ENCODE peak calls at places on chromosomes 3 and 15, in ten cellular contexts. L is stimulated activated CD4-positive, alpha-beta T cell treated with anti-CD3 and anti-CD28 coated beads, TNF-alpha, amount 100 ng/mL, for 24 hours; R is left cardiac atrium; W is pancreas; T is HT1080; B is mesothelial cell of epicardium; E is iPS DF 6.9; G is MM.1S; S is GM04504; H is mucosa of descending colon. M is an unnamed sample.

GRCh38 chr3:188950006-188950405 is 221.8 kb upstream of the TPRG1 start:
- DNase-seq in L (no peak), R (no peak), W (no peak), T (no peak), B (no peak), E (no peak), G (no peak), S (no peak), H (no peak), M (no peak)

GRCh38 chr3:99962703-99963102 is 145.0 kb downstream of the CMSS1 start:
- DNase-seq in L (no peak), R (no peak), W (no peak), T (peak), B (no peak), E (no peak), G (no peak), S (peak), H (no peak), M (no peak)

GRCh38 chr3:17874630-17875029 is 132.2 kb upstream of the TBC1D5 start:
- DNase-seq in L (no peak), R (no peak), W (no peak), T (no peak), B (no peak), E (no peak), G (no peak), S (no peak), H (no peak), M (no peak)

GRCh38 chr15:68492855-68493254 is 60.9 kb upstream of the ITGA11 start:
- DNase-seq in L (no peak), R (no peak), W (no peak), T (peak), B (no peak), E (no peak), G (no peak), S (no peak), H (no peak), M (no peak)

GRCh38 chr3:72591522-72592421 is 256.5 kb downstream of the SHQ1 start:
- DNase-seq in L (no peak), R (peak), W (no peak), T (peak), B (no peak), E (no peak), G (no peak), S (peak), H (peak), M (no peak)

GRCh38 chr3:134900482-134900881 is 105.4 kb downstream of the EPHB1 start:
- DNase-seq in L (no peak), R (no peak), W (no peak), T (no peak), B (no peak), E (no peak), G (no peak), S (no peak), H (no peak), M (no peak)

GRCh38 chr3:8307545-8308110 is 194.0 kb upstream of the LMCD1 start:
- DNase-seq in L (no peak), R (no peak), W (no peak), T (no peak), B (no peak), E (no peak), G (no peak), S (no peak), H (no peak), M (peak)

GRCh38 chr15:45948226-45948625 is 313.4 kb downstream of the SQOR start:
- DNase-seq in L (no peak), R (no peak), W (no peak), T (no peak), B (no peak), E (no peak), G (peak), S (no peak), H (no peak), M (no peak)

GRCh38 chr15:66898656-66899402 is 166.6 kb upstream of the SMAD3 start:
- DNase-seq in L (no peak), R (no peak), W (no peak), T (no peak), B (no peak), E (no peak), G (no peak), S (no peak), H (no peak), M (no peak)

GRCh38 chr3:98568402-98568801 is 25.0 kb downstream of the CPOX start:
- DNase-seq in L (no peak), R (no peak), W (no peak), T (no peak), B (no peak), E (no peak), G (no peak), S (no peak), H (no peak), M (no peak)

GRCh38 chr3:52679139-52679538 is 6.6 kb downstream of the PBRM1 start:
- DNase-seq in L (no peak), R (no peak), W (no peak), T (no peak), B (no peak), E (no peak), G (no peak), S (no peak), H (no peak), M (no peak)

GRCh38 chr15:31292391-31293020 is 34.1 kb upstream of the KLF13 start:
- DNase-seq in L (no peak), R (no peak), W (no peak), T (peak), B (no peak), E (no peak), G (no peak), S (no peak), H (no peak), M (peak)

GRCh38 chr3:14625443-14625842 is 26.1 kb upstream of the CCDC174 start:
- DNase-seq in L (no peak), R (no peak), W (no peak), T (no peak), B (no peak), E (no peak), G (no peak), S (no peak), H (no peak), M (no peak)

GRCh38 chr3:87191641-87192040 is 35.5 kb upstream of the CHMP2B start:
- DNase-seq in L (no peak), R (no peak), W (no peak), T (no peak), B (no peak), E (no peak), G (no peak), S (no peak), H (no peak), M (no peak)

GRCh38 chr15:76199106-76200082 is 111.9 kb downstream of the ETFA start:
- DNase-seq in L (no peak), R (peak), W (no peak), T (peak), B (no peak), E (no peak), G (no peak), S (peak), H (no peak), M (no peak)

GRCh38 chr3:182257361-182257760 is 535.9 kb upstream of the ATP11B start:
- DNase-seq in L (no peak), R (no peak), W (no peak), T (no peak), B (no peak), E (no peak), G (no peak), S (no peak), H (no peak), M (no peak)

GRCh38 chr3:47685037-47685436 is 96.7 kb downstream of the SMARCC1 start:
- DNase-seq in L (no peak), R (no peak), W (no peak), T (peak), B (no peak), E (no peak), G (no peak), S (no peak), H (no peak), M (no peak)

GRCh38 chr3:38992117-38992779 is 59.5 kb downstream of the SCN11A start:
- DNase-seq in L (no peak), R (no peak), W (no peak), T (peak), B (no peak), E (no peak), G (no peak), S (peak), H (no peak), M (no peak)

GRCh38 chr15:53962646-53963561 is 15.3 kb upstream of the UNC13C start:
- DNase-seq in L (no peak), R (peak), W (peak), T (peak), B (no peak), E (no peak), G (peak), S (no peak), H (peak), M (no peak)

GRCh38 chr3:50172615-50173220 is 17.6 kb downstream of the SEMA3F start:
- DNase-seq in L (no peak), R (no peak), W (no peak), T (no peak), B (no peak), E (no peak), G (no peak), S (no peak), H (no peak), M (no peak)

GRCh38 chr15:68557469-68558317 is 21.1 kb upstream of the CORO2B start:
- DNase-seq in L (no peak), R (no peak), W (no peak), T (no peak), B (no peak), E (no peak), G (no peak), S (no peak), H (no peak), M (no peak)